ENCODE peak calls at places on chromosomes 5 and 9, in four cellular contexts. L, Z, I and Y are unnamed samples.

GRCh38 chr5:16673241-16673998 is 56.6 kb upstream of the RETREG1 start:
- DNase-seq in L (peak; percentile 53), Z (no peak), I (no peak), Y (peak; percentile 37)

GRCh38 chr9:133387680-133388079 is 11.5 kb downstream of the STKLD1 start:
- DNase-seq in L (no peak), Z (no peak), I (no peak), Y (no peak)

GRCh38 chr9:29006603-29007002 is 1433.3 kb upstream of the C9orf72 start:
- DNase-seq in L (no peak), Z (peak; percentile 10), I (no peak), Y (no peak)

GRCh38 chr5:178341091-178341960 is 108.7 kb upstream of the PHYKPL start:
- DNase-seq in L (no peak), Z (no peak), I (no peak), Y (no peak)

GRCh38 chr5:51382759-51383493 is at the start of gene ISL1:
- DNase-seq in L (peak; percentile 63), Z (peak; percentile 60), I (peak; percentile 55), Y (no peak)

GRCh38 chr9:32300373-32300772 is 84.1 kb upstream of the ACO1 start:
- DNase-seq in L (no peak), Z (no peak), I (no peak), Y (no peak)

GRCh38 chr5:116495786-116496185 is 78.8 kb downstream of the SEMA6A start:
- DNase-seq in L (no peak), Z (no peak), I (no peak), Y (no peak)

GRCh38 chr9:74942801-74943200 is 9.9 kb downstream of the C9orf40 start:
- DNase-seq in L (no peak), Z (no peak), I (peak; percentile 8), Y (no peak)

GRCh38 chr5:131488463-131488862 is 146.6 kb downstream of the RAPGEF6 start:
- DNase-seq in L (no peak), Z (no peak), I (peak; percentile 7), Y (no peak)

GRCh38 chr5:169190860-169191259 is 110.1 kb downstream of the SLIT3 start:
- DNase-seq in L (no peak), Z (no peak), I (no peak), Y (no peak)

GRCh38 chr5:37807015-37807414 is 32.8 kb downstream of the GDNF start:
- DNase-seq in L (no peak), Z (no peak), I (no peak), Y (no peak)

GRCh38 chr5:128093368-128093767 is 9.8 kb downstream of the SLC12A2 start:
- DNase-seq in L (no peak), Z (no peak), I (no peak), Y (no peak)

GRCh38 chr9:93133641-93134017 is 422 bp downstream of the NINJ1 start:
- DNase-seq in L (peak; percentile 86), Z (peak; percentile 54), I (peak; percentile 94), Y (peak; percentile 95)

GRCh38 chr9:17528859-17529258 is 50.0 kb upstream of the SH3GL2 start:
- DNase-seq in L (no peak), Z (peak; percentile 14), I (peak; percentile 10), Y (no peak)

GRCh38 chr5:18465833-18466681 is 831.8 kb downstream of the TAF11L14 start:
- DNase-seq in L (peak; percentile 52), Z (peak; percentile 67), I (peak; percentile 1), Y (no peak)

GRCh38 chr5:40570408-40571129 is 109.1 kb upstream of the PTGER4 start:
- DNase-seq in L (no peak), Z (peak; percentile 43), I (peak; percentile 90), Y (no peak)

GRCh38 chr5:154262376-154262775 is 71.8 kb downstream of the GALNT10 start:
- DNase-seq in L (no peak), Z (no peak), I (no peak), Y (peak; percentile 26)

GRCh38 chr9:72012642-72013041 is 47.8 kb downstream of the C9orf57 start:
- DNase-seq in L (no peak), Z (no peak), I (no peak), Y (no peak)

GRCh38 chr5:119451561-119451960 is 736 bp upstream of the HSD17B4 start:
- DNase-seq in L (no peak), Z (peak; percentile 4), I (no peak), Y (no peak)

GRCh38 chr5:154593091-154593490 is 115.1 kb upstream of the HAND1 start:
- DNase-seq in L (no peak), Z (no peak), I (peak; percentile 56), Y (no peak)

GRCh38 chr5:172411423-172412111 is 42.8 kb downstream of the SH3PXD2B start:
- DNase-seq in L (peak; percentile 33), Z (no peak), I (peak; percentile 48), Y (no peak)

GRCh38 chr9:37740128-37740527 is 13.5 kb upstream of the TRMT10B start:
- DNase-seq in L (no peak), Z (no peak), I (no peak), Y (no peak)

GRCh38 chr5:123882946-123883345 is 371.0 kb downstream of the CSNK1G3 start:
- DNase-seq in L (no peak), Z (no peak), I (no peak), Y (no peak)

GRCh38 chr5:145470382-145470979 is 364.7 kb downstream of the PRELID2 start:
- DNase-seq in L (no peak), Z (no peak), I (no peak), Y (no peak)

GRCh38 chr9:92439921-92440750 is 15.9 kb upstream of the OMD start:
- DNase-seq in L (no peak), Z (no peak), I (peak; percentile 90), Y (no peak)

GRCh38 chr5:120430572-120430971 is 33.5 kb upstream of the PRR16 start:
- DNase-seq in L (no peak), Z (no peak), I (no peak), Y (no peak)

GRCh38 chr5:178234753-178235599 is 2.4 kb upstream of the PHYKPL start:
- DNase-seq in L (peak; percentile 84), Z (peak; percentile 66), I (peak; percentile 41), Y (no peak)

GRCh38 chr9:101566904-101567724 is 27.7 kb downstream of the PPP3R2 start:
- DNase-seq in L (no peak), Z (peak; percentile 57), I (peak; percentile 68), Y (no peak)

GRCh38 chr5:132251220-132251725 is 6.2 kb upstream of the PDLIM4 start:
- DNase-seq in L (peak; percentile 4), Z (no peak), I (peak; percentile 37), Y (no peak)

GRCh38 chr5:5179079-5179478 is 38.9 kb downstream of the ADAMTS16 start:
- DNase-seq in L (no peak), Z (peak; percentile 30), I (no peak), Y (peak; percentile 42)

GRCh38 chr9:130663258-130664171 is 879 bp upstream of the PRDM12 start:
- DNase-seq in L (no peak), Z (no peak), I (no peak), Y (no peak)
- H3K4me3 ChIP-seq in L (peak overlapping the region; percentile 23), Z (peak overlapping the region; percentile 27), I (no peak overlapping the region), Y (peak overlapping the region; percentile 33)

GRCh38 chr9:89604463-89605180 is at the start of gene GADD45G:
- DNase-seq in L (peak; percentile 92), Z (peak; percentile 56), I (peak; percentile 61), Y (peak; percentile 97)
- TF ChIP-seq POLR2A in L (peak; percentile 99), Z (peak; percentile 70), I (peak; percentile 82), Y (peak; percentile 97)

GRCh38 chr9:128094950-128095544 is 27.0 kb downstream of the SLC25A25 start:
- DNase-seq in L (no peak), Z (no peak), I (no peak), Y (no peak)
- H3K27ac ChIP-seq in L (peak overlapping the region; percentile 91), Z (peak overlapping the region; percentile 20), I (peak overlapping the region; percentile 49), Y (peak overlapping the region; percentile 97)

GRCh38 chr5:95733100-95733499 is 2.0 kb downstream of the RHOBTB3 start:
- DNase-seq in L (no peak), Z (no peak), I (no peak), Y (no peak)
- H3K4me3 ChIP-seq in L (peak overlapping the region; percentile 95), Z (no peak overlapping the region), I (peak overlapping the region; percentile 98), Y (peak overlapping the region; percentile 72)

GRCh38 chr9:128252317-128253139 is 23.3 kb downstream of the GOLGA2 start:
- DNase-seq in L (no peak), Z (no peak), I (no peak), Y (no peak)

GRCh38 chr9:128254362-128254761 is 21.4 kb downstream of the GOLGA2 start:
- DNase-seq in L (no peak), Z (no peak), I (no peak), Y (no peak)

GRCh38 chr9:128251701-128252100 is 24.1 kb downstream of the GOLGA2 start:
- DNase-seq in L (no peak), Z (no peak), I (no peak), Y (no peak)

GRCh38 chr9:128253991-128254346 is 21.8 kb downstream of the GOLGA2 start:
- DNase-seq in L (no peak), Z (no peak), I (no peak), Y (no peak)

DNA sequence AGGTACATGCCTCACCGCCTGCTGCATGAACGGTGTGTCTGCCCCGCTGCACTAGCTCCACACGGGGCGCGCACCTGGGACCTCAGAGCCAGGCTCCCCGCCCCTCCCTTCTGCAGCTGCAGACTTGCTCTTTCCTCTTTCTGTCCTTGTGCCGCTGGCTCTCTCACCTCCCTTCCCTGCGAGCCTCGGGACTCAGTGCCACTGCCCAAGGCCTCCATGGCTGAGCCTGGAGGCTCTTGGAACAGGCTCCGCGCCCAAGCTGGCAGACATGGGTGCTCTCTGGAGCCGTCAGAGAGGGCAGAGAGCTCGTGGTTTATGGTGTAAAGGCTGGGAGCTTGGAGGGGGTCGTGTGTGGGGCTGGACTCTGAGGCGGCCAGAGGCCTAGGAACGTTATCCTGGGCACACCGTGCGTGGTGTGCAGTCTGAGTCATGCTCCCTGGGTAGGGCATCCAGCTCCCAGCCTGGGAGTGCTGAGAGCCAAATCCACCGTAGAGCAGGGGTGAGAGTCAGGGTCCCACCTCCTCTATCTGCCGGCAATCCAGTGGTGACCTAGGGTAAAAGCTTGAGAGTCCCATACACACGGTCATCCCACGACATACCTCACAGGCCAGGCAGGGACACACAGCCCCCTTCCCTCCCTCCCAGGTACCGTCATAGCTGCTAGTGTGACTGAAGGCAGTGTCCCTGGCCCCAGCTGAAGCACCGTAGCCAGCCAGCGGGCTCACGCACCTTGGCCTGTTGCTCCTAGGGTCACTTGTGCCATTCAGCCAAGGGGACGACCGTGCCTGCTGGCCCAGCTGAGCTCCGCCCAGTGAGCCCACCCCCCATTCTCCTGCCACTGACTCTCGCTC is 22.4 kb downstream of the GOLGA2 start:
- DNase-seq in L (no peak), Z (no peak), I (no peak), Y (no peak)
- TF ChIP-seq POLR2A in L (no peak), Z (no peak), I (no peak), Y (no peak)

GRCh38 chr5:149421372-149421685 is 42.2 kb upstream of the IL17B start:
- DNase-seq in L (no peak), Z (no peak), I (no peak), Y (no peak)
- H3K27ac ChIP-seq in L (peak overlapping the region; percentile 93), Z (no peak overlapping the region), I (peak overlapping the region; percentile 99), Y (peak overlapping the region; percentile 94)